ENCODE peak calls at places on chromosomes 3 and 15, in four cellular contexts. One of them, this sample, is unnamed.

GRCh38 chr15:68733666-68734065 is 87.0 kb downstream of the ANP32A start:
- DNase-seq in neural progenitor cell: no peak
- DNase-seq in uterus: no peak
- DNase-seq in body of pancreas: no peak
- DNase-seq in this sample: no peak

GRCh38 chr3:150653110-150653561 is 50.0 kb downstream of the SELENOT start:
- DNase-seq in neural progenitor cell: no peak
- DNase-seq in uterus: no peak
- DNase-seq in body of pancreas: no peak
- DNase-seq in this sample: no peak

GRCh38 chr3:44993471-44994205 is 17.6 kb downstream of the EXOSC7 start:
- DNase-seq in neural progenitor cell: no peak
- DNase-seq in uterus: no peak
- DNase-seq in body of pancreas: no peak
- DNase-seq in this sample: no peak

GRCh38 chr3:111667621-111668239 is 72.6 kb upstream of the ZBED2 start:
- DNase-seq in neural progenitor cell: no peak
- DNase-seq in uterus: peak; percentile 18
- DNase-seq in body of pancreas: no peak
- DNase-seq in this sample: no peak

GRCh38 chr15:36361351-36361870 is 218.0 kb upstream of the CDIN1 start:
- DNase-seq in neural progenitor cell: no peak
- DNase-seq in uterus: no peak
- DNase-seq in body of pancreas: no peak
- DNase-seq in this sample: no peak

GRCh38 chr15:81531141-81531592 is 157.2 kb upstream of the TMC3 start:
- DNase-seq in neural progenitor cell: peak; percentile 46
- DNase-seq in uterus: no peak
- DNase-seq in body of pancreas: peak; percentile 5
- DNase-seq in this sample: peak; percentile 54

GRCh38 chr3:124260206-124260915 is 268.4 kb upstream of the ROPN1 start:
- DNase-seq in neural progenitor cell: no peak
- DNase-seq in uterus: peak; percentile 84
- DNase-seq in body of pancreas: peak; percentile 31
- DNase-seq in this sample: no peak

GRCh38 chr15:99590913-99591646 is 25.3 kb downstream of the MEF2A start:
- DNase-seq in neural progenitor cell: no peak
- DNase-seq in uterus: no peak
- DNase-seq in body of pancreas: no peak
- DNase-seq in this sample: no peak

GRCh38 chr15:76057332-76058000 is 2.3 kb upstream of the TMEM266 start:
- DNase-seq in neural progenitor cell: peak; percentile 63
- DNase-seq in uterus: no peak
- DNase-seq in body of pancreas: peak; percentile 58
- DNase-seq in this sample: peak; percentile 74